ENCODE peak calls at places on chromosomes 4 and X, in four cellular contexts. One of them, this sample, is unnamed.
A peak's percentile ranks its signal among the peaks of the same experiment; 100 is the strongest.

GRCh38 chr4:144591401-144591800 is 54.6 kb upstream of the HHIP start:
- DNase-seq in choroid plexus epithelial cell: peak; percentile 86
- DNase-seq in CD8-positive, alpha-beta T cell: no peak
- DNase-seq in AG20443: peak; percentile 53
- DNase-seq in this sample: peak; percentile 25

GRCh38 chrX:134512566-134512965 is 52.6 kb downstream of the HPRT1 start:
- DNase-seq in AG20443: peak; percentile 40
- DNase-seq in CD8-positive, alpha-beta T cell: no peak
- DNase-seq in choroid plexus epithelial cell: peak; percentile 83
- DNase-seq in this sample: peak; percentile 21

GRCh38 chrX:153881281-153881680 is 4.7 kb downstream of the L1CAM start:
- DNase-seq in CD8-positive, alpha-beta T cell: no peak
- DNase-seq in choroid plexus epithelial cell: no peak
- DNase-seq in AG20443: no peak
- DNase-seq in this sample: no peak

GRCh38 chr4:21768349-21769310 is 179.9 kb downstream of the KCNIP4 start:
- DNase-seq in AG20443: peak; percentile 25
- DNase-seq in CD8-positive, alpha-beta T cell: no peak
- DNase-seq in choroid plexus epithelial cell: peak; percentile 83
- DNase-seq in this sample: peak; percentile 79

GRCh38 chr4:26402458-26402857 is 81.6 kb downstream of the RBPJ start:
- DNase-seq in AG20443: no peak
- DNase-seq in choroid plexus epithelial cell: no peak
- DNase-seq in CD8-positive, alpha-beta T cell: no peak
- DNase-seq in this sample: no peak

GRCh38 chrX:11647048-11647650 is 18.6 kb downstream of the ARHGAP6 start:
- DNase-seq in AG20443: no peak
- DNase-seq in CD8-positive, alpha-beta T cell: no peak
- DNase-seq in choroid plexus epithelial cell: no peak
- DNase-seq in this sample: no peak

GRCh38 chr4:101345596-101346311 is 1.6 kb downstream of the PPP3CA start:
- DNase-seq in CD8-positive, alpha-beta T cell: peak; percentile 54
- DNase-seq in AG20443: peak; percentile 70
- DNase-seq in choroid plexus epithelial cell: peak; percentile 54
- DNase-seq in this sample: peak; percentile 29

GRCh38 chr4:56978750-56979303 is at the start of gene POLR2B:
- DNase-seq in CD8-positive, alpha-beta T cell: peak; percentile 87
- DNase-seq in AG20443: peak; percentile 95
- DNase-seq in choroid plexus epithelial cell: peak; percentile 96
- DNase-seq in this sample: peak; percentile 91

GRCh38 chrX:131675596-131676194 is 131.8 kb downstream of the OR13H1 start:
- DNase-seq in AG20443: peak; percentile 34
- DNase-seq in choroid plexus epithelial cell: peak; percentile 16
- DNase-seq in CD8-positive, alpha-beta T cell: no peak
- DNase-seq in this sample: peak; percentile 27

GRCh38 chr4:145203400-145203799 is 23.0 kb upstream of the OTUD4 start:
- DNase-seq in CD8-positive, alpha-beta T cell: no peak
- DNase-seq in AG20443: no peak
- DNase-seq in choroid plexus epithelial cell: no peak
- DNase-seq in this sample: no peak

GRCh38 chrX:64427787-64428186 is 32.5 kb upstream of the MTMR8 start:
- DNase-seq in AG20443: no peak
- DNase-seq in choroid plexus epithelial cell: no peak
- DNase-seq in CD8-positive, alpha-beta T cell: no peak
- DNase-seq in this sample: no peak

This sample was measured in H4.